ENCODE peak calls at places on chromosomes 2 and 18, in six cellular contexts. O is HepG2, P is A549, X is upper lobe of left lung, Z is GM12878, M is K562. S is an unnamed sample.

GRCh38 chr2:187982668-187983067 is 309.0 kb upstream of the GULP1 start:
- ATAC-seq in M (no peak), X (peak; percentile 55), Z (peak; percentile 72), P (no peak), O (no peak), S (no peak)

GRCh38 chr18:48899558-48900174 is 51.1 kb downstream of the SMAD7 start:
- ATAC-seq in Z (no peak), O (no peak), P (no peak), M (no peak), X (no peak), S (no peak)

GRCh38 chr18:72866572-72866900 is 1.3 kb downstream of the NETO1 start:
- ATAC-seq in O (no peak), X (no peak), Z (no peak), P (no peak), M (no peak), S (no peak)

GRCh38 chr2:23447405-23447804 is 62.4 kb downstream of the KLHL29 start:
- ATAC-seq in O (no peak), P (no peak), X (no peak), M (no peak), Z (no peak), S (no peak)

GRCh38 chr2:36338827-36339145 is 16.8 kb upstream of the CRIM1 start:
- ATAC-seq in M (no peak), Z (no peak), O (no peak), X (no peak), P (peak; percentile 55), S (no peak)

GRCh38 chr18:4400911-4401310 is 54.2 kb downstream of the DLGAP1 start:
- ATAC-seq in X (no peak), Z (peak; percentile 63), M (no peak), P (no peak), O (no peak), S (no peak)

GRCh38 chr2:200064879-200065278 is 109.5 kb downstream of the MAIP1 start:
- ATAC-seq in X (no peak), Z (no peak), P (no peak), O (peak; percentile 23), M (no peak), S (no peak)

GRCh38 chr2:136117391-136117841 is 533 bp downstream of the CXCR4 start:
- ATAC-seq in O (peak; percentile 68), P (peak; percentile 64), M (peak; percentile 77), X (peak; percentile 30), Z (peak; percentile 17), S (peak; percentile 20)

GRCh38 chr2:218860950-218861381 is 1.4 kb downstream of the WNT6 start:
- ATAC-seq in Z (peak; percentile 18), O (peak; percentile 83), M (peak; percentile 91), X (peak; percentile 54), P (no peak), S (peak; percentile 49)

GRCh38 chr18:58755304-58756010 is 84.2 kb downstream of the MALT1 start:
- ATAC-seq in O (peak; percentile 11), X (no peak), P (no peak), M (no peak), Z (peak; percentile 7), S (no peak)

GRCh38 chr2:119119999-119120710 is 38.4 kb downstream of the C1QL2 start:
- ATAC-seq in O (no peak), P (no peak), X (no peak), M (no peak), Z (no peak), S (no peak)

GRCh38 chr2:218233543-218233942 is 16.6 kb downstream of the ARPC2 start:
- ATAC-seq in O (no peak), Z (no peak), P (no peak), X (no peak), M (no peak), S (no peak)

GRCh38 chr2:168194784-168195522 is 52.4 kb downstream of the STK39 start:
- ATAC-seq in O (no peak), P (no peak), M (no peak), Z (peak; percentile 89), X (no peak), S (no peak)

GRCh38 chr18:35136248-35136647 is 95.0 kb downstream of the MAPRE2 start:
- ATAC-seq in O (no peak), X (no peak), Z (no peak), M (peak; percentile 76), P (no peak), S (no peak)

GRCh38 chr2:99365661-99366060 is 28.5 kb downstream of the EIF5B start:
- ATAC-seq in X (no peak), M (no peak), Z (no peak), O (no peak), P (no peak), S (no peak)

GRCh38 chr2:101597347-101597944 is 100.1 kb upstream of the MAP4K4 start:
- ATAC-seq in X (peak; percentile 46), O (peak; percentile 99), P (no peak), Z (no peak), M (no peak), S (peak; percentile 74)

GRCh38 chr18:10188971-10189810 is 265.2 kb upstream of the APCDD1 start:
- ATAC-seq in X (no peak), M (no peak), O (no peak), Z (no peak), P (no peak), S (peak; percentile 46)

GRCh38 chr2:46876741-46877384 is 38.7 kb downstream of the MCFD2 start:
- ATAC-seq in X (peak; percentile 50), Z (peak; percentile 55), P (peak; percentile 55), M (peak; percentile 80), O (peak; percentile 60), S (peak; percentile 32)

GRCh38 chr2:239401450-239402227 is 819 bp upstream of the HDAC4 start:
- ATAC-seq in M (peak; percentile 85), Z (peak; percentile 85), P (peak; percentile 75), O (peak; percentile 79), X (peak; percentile 95), S (peak; percentile 83)
- TF ChIP-seq EP300 in M (no peak), Z (no peak), P (no peak), O (peak; percentile 51), X (no peak), S (no peak)

DNA sequence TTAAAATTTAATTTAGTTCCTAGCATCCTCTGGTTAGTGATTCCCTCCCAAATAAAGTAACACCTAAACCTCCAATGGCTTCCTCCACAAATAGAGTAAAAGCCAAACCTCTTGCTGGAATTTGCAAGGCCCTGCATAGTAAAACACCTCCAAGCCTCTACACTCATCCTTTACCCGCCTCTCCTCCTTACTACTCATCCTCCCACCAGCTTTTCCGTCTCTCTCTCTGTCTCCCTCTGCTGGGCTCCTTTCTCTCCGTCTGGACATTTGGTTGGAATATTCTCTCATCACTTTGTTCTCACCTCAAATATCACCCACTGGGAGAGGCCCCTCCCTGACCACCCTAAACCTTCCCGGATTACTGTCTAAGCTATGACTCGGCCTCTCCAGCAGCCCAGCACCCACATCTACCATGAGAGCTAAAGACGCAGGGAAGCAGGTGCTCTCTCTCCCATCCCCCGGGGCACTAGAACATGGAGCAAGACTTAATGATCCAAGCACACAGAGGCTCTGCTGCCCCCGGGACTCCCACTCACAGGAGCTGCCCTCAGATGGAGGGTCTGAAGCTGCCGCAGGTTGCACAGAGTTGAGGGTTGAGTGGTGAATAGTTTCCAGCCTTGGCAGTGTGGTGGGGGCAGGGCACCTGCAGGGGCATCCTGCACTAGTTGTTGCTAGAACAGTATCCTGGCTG is 167.2 kb downstream of the FBXO15 start:
- ATAC-seq in Z (no peak), P (peak; percentile 71), X (no peak), O (peak; percentile 83), M (peak; percentile 75), S (no peak)
- TF ChIP-seq CTCF in Z (peak; percentile 6), P (peak; percentile 45), X (no peak), O (peak; percentile 55), M (peak; percentile 56), S (no peak)

GRCh38 chr2:62704654-62705006 is 883 bp upstream of the EHBP1 start:
- ATAC-seq in Z (no peak), P (no peak), O (no peak), X (no peak), M (no peak), S (no peak)

GRCh38 chr2:62705007-62705829 is at the start of gene EHBP1:
- ATAC-seq in M (peak; percentile 96), O (peak; percentile 94), X (peak; percentile 99), Z (peak; percentile 97), P (peak; percentile 91), S (peak; percentile 97)

GRCh38 chr2:62708751-62709150 is 3.2 kb downstream of the EHBP1 start:
- ATAC-seq in Z (no peak), X (no peak), P (no peak), M (no peak), O (no peak), S (no peak)

GRCh38 chr2:62706721-62707516 is 1.4 kb downstream of the EHBP1 start:
- ATAC-seq in P (no peak), O (no peak), M (no peak), Z (no peak), X (no peak), S (no peak)

GRCh38 chr2:62705859-62706720 is 577 bp downstream of the EHBP1 start:
- ATAC-seq in O (peak; percentile 70), M (peak; percentile 77), Z (peak; percentile 48), P (peak; percentile 79), X (peak; percentile 66), S (peak; percentile 54)
- TF ChIP-seq POLR2A in O (peak; percentile 63), M (peak; percentile 32), Z (peak; percentile 19), P (peak; percentile 9), X (no peak), S (no peak)

GRCh38 chr2:120938132-120938771 is 202.6 kb downstream of the GLI2 start:
- ATAC-seq in Z (no peak), P (no peak), X (no peak), O (no peak), M (peak; percentile 60), S (no peak)
- TF ChIP-seq EP300 in Z (no peak), P (no peak), X (no peak), O (no peak), M (peak; percentile 87), S (no peak)

GRCh38 chr2:109083771-109084170 is 45.2 kb upstream of the SH3RF3 start:
- ATAC-seq in M (no peak), X (no peak), P (no peak), Z (no peak), O (no peak), S (no peak)
- TF ChIP-seq CTCF in M (no peak), X (no peak), P (no peak), Z (no peak), O (no peak), S (no peak)

GRCh38 chr18:54224379-54225014 is at the start of gene MBD2:
- ATAC-seq in M (peak; percentile 99), P (peak; percentile 98), X (peak; percentile 100), O (peak; percentile 98), Z (peak; percentile 84), S (peak; percentile 98)
- TF ChIP-seq POLR2A in M (no peak), P (peak; percentile 44), X (peak; percentile 53), O (peak; percentile 62), Z (peak; percentile 72), S (peak; percentile 55)

DNA sequence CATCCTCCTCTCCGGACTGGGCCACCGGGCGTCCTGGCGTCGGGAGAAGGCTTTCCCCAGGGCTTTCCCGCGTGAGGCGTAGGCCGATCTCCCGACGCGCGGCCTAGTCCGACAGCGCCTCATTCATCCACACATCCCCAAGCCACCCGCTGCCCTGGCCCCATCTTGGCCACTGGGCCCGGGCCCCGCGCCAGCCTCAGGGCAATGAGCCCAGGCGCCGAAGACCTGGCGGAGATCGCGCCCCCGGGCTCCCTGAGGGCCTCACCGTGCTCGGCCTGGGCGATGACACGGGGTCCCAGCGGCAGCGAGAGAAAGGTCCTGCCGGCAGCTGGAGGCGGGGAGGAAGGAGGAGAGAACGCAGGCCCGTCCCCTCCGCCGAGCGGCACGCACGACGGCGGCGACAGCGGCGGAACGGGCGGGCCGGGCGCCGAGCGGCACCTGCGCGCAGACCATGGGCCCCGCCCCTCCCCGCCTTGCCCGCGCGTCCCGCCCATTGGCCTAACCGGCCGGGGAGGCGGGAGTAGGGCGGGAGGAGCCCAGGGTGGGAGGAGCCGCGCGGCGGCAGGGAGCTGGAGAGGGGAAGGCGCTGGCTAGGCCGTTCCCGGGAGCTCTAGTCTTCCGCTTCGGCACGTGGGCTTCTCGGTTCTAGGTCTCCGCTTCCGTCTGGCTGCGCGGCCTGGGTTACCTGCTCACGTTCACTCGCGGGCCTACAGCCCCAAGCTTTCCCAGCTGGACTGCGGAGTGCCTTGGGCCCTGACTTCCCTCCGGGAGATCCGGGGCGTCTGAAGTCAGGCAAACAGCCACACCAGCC is at the start of gene OLA1:
- ATAC-seq in O (peak; percentile 95), M (peak; percentile 96), Z (peak; percentile 98), P (peak; percentile 97), X (peak; percentile 100), S (peak; percentile 99)
- TF ChIP-seq EP300 in O (no peak), M (no peak), Z (peak; percentile 4), P (no peak), X (no peak), S (no peak)

S was measured in gastroesophageal sphincter.